ENCODE peak calls at places on chromosomes 6 and 20, in six cellular contexts. Z is IMR-90, K is lung, T is thyroid gland, H is tibial nerve, W is A549. Q is an unnamed sample.

GRCh38 chr6:112651239-112651638 is 304.1 kb downstream of the RFPL4B start:
- DNase-seq in T (peak), W (no peak), K (no peak), H (no peak), Z (no peak), Q (no peak)

GRCh38 chr6:43171284-43172126 is 436 bp downstream of the SRF start:
- DNase-seq in T (peak), H (no peak), K (no peak), Z (no peak), W (no peak), Q (peak)

GRCh38 chr20:56987992-56988391 is 278.4 kb downstream of the BMP7 start:
- DNase-seq in T (no peak), K (no peak), W (no peak), H (no peak), Z (no peak), Q (no peak)

GRCh38 chr6:5351552-5351951 is 90.2 kb downstream of the FARS2 start:
- DNase-seq in Z (no peak), H (no peak), K (no peak), W (no peak), T (no peak), Q (no peak)

GRCh38 chr6:105991561-105992314 is 94.4 kb upstream of the PRDM1 start:
- DNase-seq in H (no peak), T (peak), Z (no peak), K (no peak), W (no peak), Q (no peak)

GRCh38 chr6:131602913-131603312 is 25.1 kb downstream of the MED23 start:
- DNase-seq in H (no peak), W (peak), Z (peak), T (no peak), K (no peak), Q (no peak)

GRCh38 chr6:159490298-159490937 is 202.6 kb downstream of the SOD2 start:
- DNase-seq in T (peak), K (no peak), H (peak), W (no peak), Z (no peak), Q (no peak)

GRCh38 chr20:40188319-40188718 is 500.7 kb downstream of the MAFB start:
- DNase-seq in K (no peak), T (no peak), Z (no peak), W (no peak), H (no peak), Q (no peak)

GRCh38 chr6:169978615-169979161 is 227.3 kb downstream of the ERMARD start:
- DNase-seq in K (no peak), W (no peak), Z (peak), T (no peak), H (no peak), Q (no peak)

GRCh38 chr6:125584468-125584939 is 164.9 kb upstream of the HEY2 start:
- DNase-seq in T (peak), H (no peak), Z (peak), W (peak), K (no peak), Q (no peak)

GRCh38 chr6:5994999-5995698 is 11.6 kb downstream of the NRN1 start:
- DNase-seq in Z (no peak), H (no peak), W (no peak), T (no peak), K (no peak), Q (no peak)

GRCh38 chr6:166449641-166450040 is 66.9 kb upstream of the MPC1 start:
- DNase-seq in T (no peak), H (no peak), K (no peak), Z (no peak), W (no peak), Q (no peak)

GRCh38 chr6:13729891-13730290 is 18.3 kb upstream of the RANBP9 start:
- DNase-seq in T (no peak), Z (peak), K (no peak), H (no peak), W (no peak), Q (no peak)

GRCh38 chr6:131998255-131998982 is 47.2 kb upstream of the CCN2 start:
- DNase-seq in T (no peak), W (no peak), Z (peak), H (no peak), K (no peak), Q (no peak)

GRCh38 chr6:2485116-2485515 is 239.7 kb upstream of the GMDS start:
- DNase-seq in Z (no peak), H (no peak), W (no peak), T (peak), K (no peak), Q (no peak)

GRCh38 chr6:24897186-24897585 is 38.6 kb downstream of the RIPOR2 start:
- DNase-seq in H (no peak), W (no peak), T (no peak), Z (no peak), K (no peak), Q (no peak)

GRCh38 chr6:113824411-113824810 is 32.7 kb upstream of the MARCKS start:
- DNase-seq in K (no peak), H (no peak), W (no peak), Z (peak), T (no peak), Q (no peak)

GRCh38 chr6:110528051-110528929 is 51.9 kb upstream of the SLC22A16 start:
- DNase-seq in K (no peak), H (peak), Z (peak), T (peak), W (peak), Q (peak)

GRCh38 chr6:50093116-50093937 is 43.6 kb upstream of the DEFB112 start:
- DNase-seq in Z (no peak), T (no peak), K (no peak), W (peak), H (no peak), Q (no peak)

GRCh38 chr6:106513813-106514212 is 115.5 kb downstream of the RTN4IP1 start:
- DNase-seq in K (no peak), W (no peak), T (no peak), H (no peak), Z (no peak), Q (no peak)

GRCh38 chr6:53210821-53211220 is 62.2 kb upstream of the GCM1 start:
- DNase-seq in T (no peak), Z (no peak), K (no peak), H (no peak), W (no peak), Q (no peak)

GRCh38 chr6:25359191-25359861 is 80.2 kb downstream of the CARMIL1 start:
- DNase-seq in K (peak), W (peak), T (peak), Z (peak), H (peak), Q (no peak)

GRCh38 chr6:40912158-40912946 is 126.7 kb downstream of the UNC5CL start:
- DNase-seq in Z (no peak), T (peak), W (peak), H (no peak), K (no peak), Q (no peak)

GRCh38 chr6:131898718-131899117 is 52.5 kb downstream of the CCN2 start:
- DNase-seq in W (no peak), T (no peak), Z (no peak), K (no peak), H (no peak), Q (no peak)

GRCh38 chr6:27892596-27893058 is 19.6 kb downstream of the OR2B2 start:
- DNase-seq in Z (peak), K (no peak), H (no peak), W (no peak), T (no peak), Q (no peak)

GRCh38 chr20:32893878-32894483 is 35.3 kb downstream of the EFCAB8 start:
- DNase-seq in T (peak), Z (peak), K (no peak), W (peak), H (no peak), Q (no peak)

GRCh38 chr6:473759-474453 is 82.4 kb downstream of the IRF4 start:
- DNase-seq in K (no peak), T (no peak), H (no peak), Z (no peak), W (no peak), Q (no peak)

GRCh38 chr20:1417790-1418189 is 24.9 kb upstream of the FKBP1A start:
- DNase-seq in T (no peak), H (no peak), W (no peak), Z (no peak), K (no peak), Q (no peak)

GRCh38 chr6:54802775-54803631 is 43.6 kb upstream of the FAM83B start:
- DNase-seq in W (no peak), H (no peak), T (no peak), K (no peak), Z (peak), Q (no peak)

GRCh38 chr6:48615041-48615440 is 504.0 kb upstream of the PTCHD4 start:
- DNase-seq in Z (peak), K (no peak), W (no peak), H (no peak), T (no peak), Q (no peak)

GRCh38 chr6:167576798-167577528 is 249.7 kb upstream of the AFDN start:
- DNase-seq in H (peak), K (no peak), T (no peak), W (no peak), Z (no peak), Q (no peak)

GRCh38 chr6:90197854-90198496 is 98.7 kb downstream of the BACH2 start:
- DNase-seq in K (no peak), W (peak), Z (peak), T (peak), H (no peak), Q (no peak)

GRCh38 chr6:112087136-112087908 is at the start of the genes FAM229B and TUBE1:
- DNase-seq in Z (peak), H (peak), W (peak), T (peak), K (peak), Q (peak)

GRCh38 chr6:2557181-2557720 is 193.5 kb downstream of the MYLK4 start:
- DNase-seq in K (no peak), Z (no peak), W (no peak), T (no peak), H (no peak), Q (no peak)

GRCh38 chr6:141541766-141542324 is 590.9 kb upstream of the GJE1 start:
- DNase-seq in H (no peak), W (no peak), K (no peak), T (no peak), Z (peak), Q (no peak)

GRCh38 chr20:4730782-4731181 is 9.1 kb downstream of the PRND start:
- DNase-seq in H (no peak), Z (peak), K (no peak), W (no peak), T (no peak), Q (no peak)

GRCh38 chr6:31815025-31815838 is at the start of the genes HSPA1A and HSPA1L:
- DNase-seq in Z (peak), T (peak), K (peak), W (peak), H (peak), Q (peak)

DNA sequence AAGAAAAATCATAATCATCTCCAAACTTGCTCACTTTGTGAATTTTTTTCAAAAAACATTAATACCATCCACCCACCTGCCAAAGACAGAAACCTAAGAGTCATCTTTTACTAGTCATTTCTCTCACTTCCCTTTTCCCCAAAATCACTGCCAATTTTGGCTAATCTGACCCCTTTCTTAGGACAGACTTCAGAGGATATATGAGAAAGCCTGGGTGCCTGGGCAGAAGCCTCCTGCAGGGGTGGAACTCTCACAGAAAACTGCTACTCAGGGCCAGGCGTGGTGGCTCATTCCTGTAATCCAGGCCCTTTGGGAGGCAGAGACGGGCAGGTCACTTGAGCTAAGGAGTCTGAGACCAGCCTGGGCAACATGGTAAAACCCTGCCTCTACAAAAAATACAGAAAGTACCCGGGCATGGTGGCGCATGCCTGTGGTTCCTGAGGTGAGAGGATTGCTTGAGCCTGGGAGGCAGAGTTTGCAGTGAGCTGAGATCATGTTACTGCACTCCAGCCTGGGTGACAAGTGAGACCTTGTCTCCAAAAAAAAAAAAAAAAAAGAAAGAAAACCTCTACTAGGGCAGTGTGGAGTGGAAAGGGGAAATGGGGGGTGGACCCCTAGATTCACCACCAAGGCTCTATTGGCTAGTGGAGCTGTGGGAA is 3.8 kb downstream of the DEK start:
- DNase-seq in H (no peak), W (no peak), T (peak), Z (peak), K (no peak), Q (no peak)
- TF ChIP-seq CTCF in H (no peak), W (no peak), T (no peak), Z (no peak), K (no peak), Q (no peak)

GRCh38 chr6:148962854-148963515 is 216.2 kb downstream of the UST start:
- DNase-seq in Z (no peak), W (no peak), H (no peak), K (no peak), T (no peak), Q (no peak)
- H3K27ac ChIP-seq in Z (no peak), W (no peak), H (no peak), K (no peak), T (no peak), Q (no peak)

GRCh38 chr6:45991189-45991588 is 24.5 kb downstream of the CLIC5 start:
- DNase-seq in H (no peak), Z (no peak), T (no peak), K (no peak), W (no peak), Q (no peak)
- TF ChIP-seq CTCF in H (no peak), Z (no peak), T (no peak), K (no peak), W (no peak), Q (peak)

GRCh38 chr6:109503327-109504224 is 20.6 kb upstream of the ZBTB24 start:
- DNase-seq in W (no peak), H (no peak), Z (no peak), K (no peak), T (no peak), Q (no peak)
- H3K27ac ChIP-seq in W (no peak), H (no peak), Z (no peak), K (no peak), T (no peak), Q (no peak)

DNA sequence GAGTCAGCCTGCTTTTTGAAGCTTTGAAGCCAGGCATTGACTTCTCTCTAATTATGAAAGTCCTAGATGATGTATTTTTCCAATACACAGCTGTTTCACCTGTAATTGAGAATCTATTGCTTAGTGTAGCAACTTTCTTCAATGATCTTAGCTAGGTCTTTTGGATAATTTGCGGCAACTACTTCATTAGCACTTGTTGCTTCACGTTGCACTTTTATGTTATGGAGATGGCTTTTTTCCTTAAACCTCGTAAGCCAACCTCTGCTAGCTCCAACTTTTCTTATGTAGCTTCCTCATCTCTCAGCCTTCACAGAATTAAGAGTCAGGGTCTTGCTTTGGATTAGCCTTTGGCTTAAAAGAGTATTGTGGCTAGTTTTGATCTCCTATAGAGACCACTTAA is 44.8 kb downstream of the PHIP start:
- DNase-seq in T (no peak), Z (no peak), K (no peak), H (no peak), W (no peak), Q (no peak)
- TF ChIP-seq CTCF in T (no peak), Z (no peak), K (no peak), H (no peak), W (no peak), Q (no peak)

DNA sequence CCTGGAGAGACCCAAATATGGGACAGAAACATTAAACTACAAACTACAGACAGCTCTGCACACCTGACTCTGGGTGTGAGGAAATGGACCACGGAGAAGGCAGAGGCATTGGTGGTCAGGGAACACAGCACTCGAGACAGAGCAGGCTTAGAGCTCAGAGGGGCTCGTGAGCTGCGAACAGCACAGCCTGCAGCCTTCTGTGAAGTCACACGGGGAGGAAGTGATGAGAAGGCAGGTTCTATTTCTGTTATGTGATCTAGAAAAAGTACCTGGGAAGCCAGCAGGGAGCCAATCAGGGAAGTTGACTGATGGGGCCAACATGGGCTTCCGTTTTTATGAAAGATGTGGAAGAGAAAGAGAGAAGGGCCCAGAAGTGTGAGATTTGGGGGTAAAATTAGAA is 88.9 kb upstream of the SNAP25 start:
- DNase-seq in W (no peak), Z (no peak), T (no peak), K (no peak), H (no peak), Q (no peak)
- H3K27ac ChIP-seq in W (no peak), Z (no peak), T (no peak), K (no peak), H (no peak), Q (no peak)

GRCh38 chr6:150343434-150343833 is 25.4 kb upstream of the IYD start:
- DNase-seq in Z (peak), W (no peak), H (no peak), T (no peak), K (no peak), Q (no peak)

GRCh38 chr6:150345786-150346185 is 23.0 kb upstream of the IYD start:
- DNase-seq in W (no peak), T (no peak), H (no peak), K (no peak), Z (no peak), Q (no peak)

GRCh38 chr6:150342126-150342525 is 26.7 kb upstream of the IYD start:
- DNase-seq in T (no peak), Z (no peak), K (no peak), H (no peak), W (no peak), Q (no peak)

GRCh38 chr6:150347845-150348244 is 21.0 kb upstream of the IYD start:
- DNase-seq in Z (no peak), W (no peak), K (no peak), H (no peak), T (no peak), Q (no peak)

GRCh38 chr6:150346346-150346745 is 22.5 kb upstream of the IYD start:
- DNase-seq in H (no peak), Z (no peak), W (no peak), K (no peak), T (peak), Q (no peak)
- TF ChIP-seq CTCF in H (no peak), Z (no peak), W (no peak), K (no peak), T (no peak), Q (no peak)

DNA sequence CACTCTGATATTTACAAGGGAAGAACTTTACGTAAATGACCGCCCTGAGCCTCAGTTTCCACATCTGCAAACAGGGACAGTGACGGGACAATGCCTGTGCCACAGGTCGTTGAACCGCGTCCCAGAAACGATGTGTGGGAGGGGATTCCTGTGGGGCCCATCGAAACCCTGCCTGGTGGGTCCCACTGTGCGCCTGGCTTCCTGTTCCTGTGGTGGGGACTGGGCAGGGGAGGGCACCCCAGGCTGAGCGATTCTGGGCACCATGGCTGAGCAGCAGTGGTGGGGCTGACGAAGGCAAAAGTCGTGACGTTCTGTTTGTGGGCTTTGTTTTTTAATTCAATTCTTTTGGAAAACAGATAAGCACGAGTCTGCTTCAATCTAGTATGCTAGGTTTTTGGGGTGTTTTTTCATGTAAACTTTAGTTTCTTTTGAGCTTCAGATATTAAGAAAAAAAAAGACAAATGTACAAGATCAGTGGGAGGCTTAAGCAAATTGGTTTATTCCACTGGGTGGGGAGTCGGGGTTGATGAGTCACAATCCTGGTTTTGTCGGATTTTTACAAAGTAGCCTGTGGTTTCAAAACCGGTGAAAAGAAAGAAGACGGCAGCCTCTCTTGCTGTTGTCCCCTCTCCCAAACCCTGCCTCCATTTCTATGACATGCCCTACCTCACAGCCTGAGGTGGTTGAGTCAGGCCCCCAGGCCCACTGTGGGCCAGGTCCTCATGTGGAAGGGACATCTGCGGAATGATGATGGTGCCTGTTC is 40.4 kb downstream of the GNAS-AS1 start:
- DNase-seq in Z (peak), K (no peak), W (no peak), T (no peak), H (no peak), Q (no peak)
- H3K27ac ChIP-seq in Z (no peak), K (no peak), W (no peak), T (no peak), H (no peak), Q (no peak)

Q was measured in CD4-positive, alpha-beta T cell.